ENCODE peak calls at places on chromosomes 13 and 19, in seven cellular contexts. K, P, Z, T, D, O and R are unnamed samples.

GRCh38 chr13:71067164-71067815 is 799.7 kb downstream of the DACH1 start:
- DNase-seq in K (no peak), P (no peak), Z (peak), T (no peak), D (peak), O (no peak), R (no peak)

GRCh38 chr13:109226631-109227030 is 559.8 kb downstream of the IRS2 start:
- DNase-seq in K (no peak), P (no peak), Z (no peak), T (no peak), D (no peak), O (no peak), R (no peak)

GRCh38 chr19:30621326-30621920 is 249.2 kb downstream of the ZNF536 start:
- DNase-seq in K (no peak), P (no peak), Z (no peak), T (no peak), D (no peak), O (no peak), R (no peak)

GRCh38 chr19:15702590-15702930 is 25.3 kb upstream of the OR10H2 start:
- DNase-seq in K (no peak), P (no peak), Z (peak), T (no peak), D (no peak), O (peak), R (no peak)

GRCh38 chr19:55519461-55520311 is 17.2 kb downstream of the SBK2 start:
- DNase-seq in K (peak), P (no peak), Z (no peak), T (no peak), D (peak), O (peak), R (no peak)

GRCh38 chr19:49894879-49895565 is 1.7 kb downstream of the IL4I1 start:
- DNase-seq in K (no peak), P (no peak), Z (no peak), T (no peak), D (no peak), O (peak), R (no peak)

GRCh38 chr19:51368366-51369282 is at the start of gene CLDND2:
- DNase-seq in K (no peak), P (no peak), Z (peak), T (peak), D (no peak), O (no peak), R (no peak)

GRCh38 chr19:29211562-29212416 is 1.2 kb downstream of the UQCRFS1 start:
- DNase-seq in K (peak), P (no peak), Z (peak), T (no peak), D (peak), O (peak), R (no peak)

GRCh38 chr13:110560606-110561334 is 752 bp downstream of the RAB20 start:
- DNase-seq in K (no peak), P (peak), Z (peak), T (no peak), D (peak), O (peak), R (peak)

GRCh38 chr19:16581145-16581970 is 9.1 kb upstream of the SLC35E1 start:
- DNase-seq in K (no peak), P (no peak), Z (no peak), T (no peak), D (no peak), O (no peak), R (no peak)

GRCh38 chr13:78182813-78183212 is 264.2 kb upstream of the EDNRB start:
- DNase-seq in K (no peak), P (no peak), Z (no peak), T (no peak), D (no peak), O (no peak), R (no peak)

GRCh38 chr13:74084375-74084902 is 49.8 kb downstream of the KLF12 start:
- DNase-seq in K (no peak), P (no peak), Z (no peak), T (no peak), D (no peak), O (no peak), R (no peak)

GRCh38 chr19:47523473-47523872 is 8.6 kb upstream of the NAPA start:
- DNase-seq in K (no peak), P (no peak), Z (no peak), T (no peak), D (peak), O (no peak), R (no peak)

GRCh38 chr13:50969691-50970090 is 60.1 kb downstream of the RNASEH2B start:
- DNase-seq in K (no peak), P (no peak), Z (peak), T (peak), D (no peak), O (peak), R (peak)

GRCh38 chr19:4037301-4037949 is 29.3 kb downstream of the ZBTB7A start:
- DNase-seq in K (no peak), P (no peak), Z (no peak), T (no peak), D (no peak), O (no peak), R (no peak)

GRCh38 chr19:5966941-5967340 is 11.0 kb downstream of the RANBP3 start:
- DNase-seq in K (no peak), P (no peak), Z (no peak), T (no peak), D (no peak), O (peak), R (no peak)

GRCh38 chr19:5969476-5969875 is 8.5 kb downstream of the RANBP3 start:
- DNase-seq in K (no peak), P (no peak), Z (no peak), T (no peak), D (no peak), O (no peak), R (no peak)

GRCh38 chr19:5967994-5968430 is 9.9 kb downstream of the RANBP3 start:
- DNase-seq in K (peak), P (peak), Z (peak), T (peak), D (peak), O (peak), R (peak)

GRCh38 chr19:5967571-5967970 is 10.4 kb downstream of the RANBP3 start:
- DNase-seq in K (no peak), P (no peak), Z (no peak), T (no peak), D (no peak), O (no peak), R (no peak)

GRCh38 chr19:5968431-5969373 is 9.2 kb downstream of the RANBP3 start:
- DNase-seq in K (no peak), P (no peak), Z (peak), T (no peak), D (no peak), O (no peak), R (peak)
- H3K18ac ChIP-seq in K (no peak), P (no peak), Z (no peak), T (no peak), D (no peak), O (peak), R (peak)

GRCh38 chr13:76683854-76684253 is 202.4 kb downstream of the KCTD12 start:
- DNase-seq in K (no peak), P (no peak), Z (no peak), T (no peak), D (no peak), O (no peak), R (no peak)
- H2BK5ac ChIP-seq in K (no peak), P (no peak), Z (no peak), T (no peak), D (no peak), O (no peak), R (no peak)

GRCh38 chr19:54463531-54464043 is at the start of gene LENG9:
- DNase-seq in K (peak), P (peak), Z (peak), T (peak), D (peak), O (peak), R (peak)
- H3K18ac ChIP-seq in K (peak), P (peak), Z (peak), T (peak), D (peak), O (peak), R (peak)

GRCh38 chr13:40673061-40673397 is 6.6 kb upstream of the FOXO1 start:
- DNase-seq in K (no peak), P (no peak), Z (no peak), T (no peak), D (no peak), O (no peak), R (no peak)
- H2BK5ac ChIP-seq in K (no peak), P (no peak), Z (no peak), T (no peak), D (no peak), O (no peak), R (no peak)